ENCODE peak calls at places on chromosomes 4 and X, in eight cellular contexts. H is stimulated activated naive CD4-positive, alpha-beta T cell; T is GM23338; N is Daoy; S is NCI-H524 treated with DMSO at 0.1 percent for 48 hours; P is OCI-LY7; G is activated T-cell treated with anti-CD3 and anti-CD28 coated beads, Interleukin-2, amount 50 U/mL, for 4 hours; O is GDM1. L is an unnamed sample.

GRCh38 chrX:66164931-66165330 is 884 bp downstream of the HEPH start:
- DNase-seq in H (no peak), T (no peak), N (no peak), S (no peak), P (no peak), G (no peak), O (no peak), L (no peak)

GRCh38 chr4:180860136-180860720 is 1383.0 kb upstream of the TENM3 start:
- DNase-seq in H (no peak), T (no peak), N (no peak), S (no peak), P (no peak), G (no peak), O (no peak), L (no peak)

GRCh38 chr4:38130884-38131283 is 170.7 kb downstream of the PTTG2 start:
- DNase-seq in H (peak), T (no peak), N (no peak), S (no peak), P (no peak), G (no peak), O (no peak), L (no peak)

GRCh38 chr4:104906274-104906673 is 240.4 kb upstream of the TET2 start:
- DNase-seq in H (no peak), T (no peak), N (no peak), S (peak), P (no peak), G (no peak), O (no peak), L (no peak)

GRCh38 chr4:158169931-158170690 is 2.7 kb downstream of the GASK1B start:
- DNase-seq in H (no peak), T (no peak), N (no peak), S (no peak), P (no peak), G (no peak), O (peak), L (no peak)

GRCh38 chrX:143869018-143869417 is 14.9 kb upstream of the UBE2NL start:
- DNase-seq in H (no peak), T (no peak), N (no peak), S (no peak), P (no peak), G (no peak), O (no peak), L (no peak)

GRCh38 chrX:150032742-150033141 is 94.5 kb upstream of the EOLA2 start:
- DNase-seq in H (no peak), T (no peak), N (peak), S (no peak), P (no peak), G (no peak), O (no peak), L (peak)

GRCh38 chr4:122963222-122963621 is 40.8 kb upstream of the NUDT6 start:
- DNase-seq in H (no peak), T (no peak), N (no peak), S (no peak), P (no peak), G (no peak), O (no peak), L (no peak)

GRCh38 chr4:157076578-157076947 is 613 bp downstream of the GLRB start:
- DNase-seq in H (no peak), T (peak), N (no peak), S (no peak), P (no peak), G (no peak), O (no peak), L (no peak)

GRCh38 chrX:110125435-110125834 is 122.5 kb downstream of the TMEM164 start:
- DNase-seq in H (no peak), T (peak), N (no peak), S (peak), P (no peak), G (no peak), O (no peak), L (no peak)

GRCh38 chr4:185512516-185512915 is 22.8 kb downstream of the PDLIM3 start:
- DNase-seq in H (no peak), T (no peak), N (no peak), S (no peak), P (no peak), G (no peak), O (no peak), L (peak)

GRCh38 chr4:143728171-143728570 is 27.7 kb upstream of the FREM3 start:
- DNase-seq in H (no peak), T (no peak), N (no peak), S (no peak), P (no peak), G (no peak), O (no peak), L (peak)

GRCh38 chr4:114019972-114020358 is 40.5 kb upstream of the ARSJ start:
- DNase-seq in H (no peak), T (no peak), N (no peak), S (no peak), P (no peak), G (no peak), O (no peak), L (no peak)

GRCh38 chrX:101668143-101668542 is 8.5 kb upstream of the ARMCX2 start:
- DNase-seq in H (no peak), T (no peak), N (no peak), S (no peak), P (no peak), G (no peak), O (no peak), L (no peak)

GRCh38 chrX:70129811-70130210 is 3.4 kb upstream of the IGBP1 start:
- DNase-seq in H (no peak), T (no peak), N (no peak), S (no peak), P (no peak), G (no peak), O (no peak), L (no peak)

GRCh38 chr4:75514949-75515612 is 808 bp downstream of the THAP6 start:
- DNase-seq in H (peak), T (no peak), N (peak), S (no peak), P (peak), G (no peak), O (no peak), L (no peak)

GRCh38 chr4:82780398-82781231 is 18.0 kb downstream of the SCD5 start:
- DNase-seq in H (no peak), T (peak), N (peak), S (peak), P (no peak), G (no peak), O (peak), L (no peak)

GRCh38 chrX:152926279-152926678 is 28.4 kb downstream of the ZNF185 start:
- DNase-seq in H (peak), T (peak), N (peak), S (no peak), P (peak), G (peak), O (peak), L (peak)

GRCh38 chr4:168917150-168917779 is 92.8 kb downstream of the CBR4 start:
- DNase-seq in H (peak), T (peak), N (peak), S (no peak), P (peak), G (no peak), O (no peak), L (no peak)

GRCh38 chr4:112775801-112776200 is 138.9 kb downstream of the LARP7 start:
- DNase-seq in H (no peak), T (peak), N (no peak), S (no peak), P (no peak), G (no peak), O (no peak), L (no peak)

GRCh38 chr4:154231796-154232478 is 259.7 kb downstream of the DCHS2 start:
- DNase-seq in H (no peak), T (no peak), N (no peak), S (no peak), P (no peak), G (no peak), O (no peak), L (no peak)

GRCh38 chrX:71184803-71185495 is 38.1 kb upstream of the GJB1 start:
- DNase-seq in H (no peak), T (no peak), N (no peak), S (no peak), P (no peak), G (no peak), O (no peak), L (no peak)

GRCh38 chr4:26175016-26175786 is 145.6 kb upstream of the RBPJ start:
- DNase-seq in H (no peak), T (no peak), N (no peak), S (no peak), P (no peak), G (peak), O (no peak), L (no peak)

GRCh38 chrX:123159403-123159802 is 24.7 kb upstream of the GRIA3 start:
- DNase-seq in H (no peak), T (no peak), N (no peak), S (no peak), P (no peak), G (no peak), O (no peak), L (no peak)

GRCh38 chrX:68829594-68830485 is 1.0 kb downstream of the EFNB1 start:
- DNase-seq in H (peak), T (peak), N (peak), S (no peak), P (no peak), G (no peak), O (no peak), L (peak)

GRCh38 chrX:19886888-19887531 is 390 bp downstream of the SH3KBP1 start:
- DNase-seq in H (peak), T (peak), N (peak), S (no peak), P (no peak), G (no peak), O (no peak), L (peak)

GRCh38 chr4:174156239-174156826 is 127.1 kb downstream of the FBXO8 start:
- DNase-seq in H (peak), T (peak), N (peak), S (no peak), P (peak), G (no peak), O (peak), L (no peak)

L was measured in MG63.